ENCODE peak calls at places on chromosomes 4 and X, in four cellular contexts. One of them, this sample, is unnamed.

GRCh38 chr4:10108818-10109783 is 7.5 kb downstream of the WDR1 start:
- DNase-seq in activated CD8-positive, alpha-beta memory T cell treated with anti-CD3 and anti-CD28 coated beads for 24 hours: peak
- DNase-seq in C1 segment of cervical spinal cord: no peak
- DNase-seq in fibroblast of lung: peak
- DNase-seq in this sample: no peak

GRCh38 chr4:8115203-8115520 is 43.5 kb downstream of the ABLIM2 start:
- DNase-seq in activated CD8-positive, alpha-beta memory T cell treated with anti-CD3 and anti-CD28 coated beads for 24 hours: no peak
- DNase-seq in C1 segment of cervical spinal cord: no peak
- DNase-seq in fibroblast of lung: no peak
- DNase-seq in this sample: no peak

GRCh38 chrX:71096702-71097032 is 1.0 kb downstream of the FOXO4 start:
- DNase-seq in activated CD8-positive, alpha-beta memory T cell treated with anti-CD3 and anti-CD28 coated beads for 24 hours: no peak
- DNase-seq in C1 segment of cervical spinal cord: no peak
- DNase-seq in fibroblast of lung: no peak
- DNase-seq in this sample: no peak

GRCh38 chr4:8451440-8452182 is 11.0 kb downstream of the TRMT44 start:
- DNase-seq in activated CD8-positive, alpha-beta memory T cell treated with anti-CD3 and anti-CD28 coated beads for 24 hours: no peak
- DNase-seq in C1 segment of cervical spinal cord: no peak
- DNase-seq in fibroblast of lung: no peak
- DNase-seq in this sample: no peak

GRCh38 chrX:19625612-19626011 is 110.3 kb upstream of the MAP3K15 start:
- DNase-seq in activated CD8-positive, alpha-beta memory T cell treated with anti-CD3 and anti-CD28 coated beads for 24 hours: peak
- DNase-seq in C1 segment of cervical spinal cord: no peak
- DNase-seq in fibroblast of lung: peak
- DNase-seq in this sample: no peak

GRCh38 chrX:134542485-134542884 is 82.5 kb downstream of the HPRT1 start:
- DNase-seq in activated CD8-positive, alpha-beta memory T cell treated with anti-CD3 and anti-CD28 coated beads for 24 hours: no peak
- DNase-seq in C1 segment of cervical spinal cord: no peak
- DNase-seq in fibroblast of lung: peak
- DNase-seq in this sample: no peak

GRCh38 chrX:12197030-12197429 is 58.8 kb downstream of the FRMPD4 start:
- DNase-seq in activated CD8-positive, alpha-beta memory T cell treated with anti-CD3 and anti-CD28 coated beads for 24 hours: no peak
- DNase-seq in C1 segment of cervical spinal cord: no peak
- DNase-seq in fibroblast of lung: no peak
- DNase-seq in this sample: no peak

GRCh38 chrX:103644125-103644524 is 15.3 kb downstream of the TCEAL1 start:
- DNase-seq in activated CD8-positive, alpha-beta memory T cell treated with anti-CD3 and anti-CD28 coated beads for 24 hours: no peak
- DNase-seq in C1 segment of cervical spinal cord: no peak
- DNase-seq in fibroblast of lung: no peak
- DNase-seq in this sample: no peak

GRCh38 chrX:11970935-11971334 is 167.3 kb upstream of the FRMPD4 start:
- DNase-seq in activated CD8-positive, alpha-beta memory T cell treated with anti-CD3 and anti-CD28 coated beads for 24 hours: no peak
- DNase-seq in C1 segment of cervical spinal cord: no peak
- DNase-seq in fibroblast of lung: peak
- DNase-seq in this sample: no peak

GRCh38 chrX:29257516-29257915 is 670.3 kb downstream of the IL1RAPL1 start:
- DNase-seq in activated CD8-positive, alpha-beta memory T cell treated with anti-CD3 and anti-CD28 coated beads for 24 hours: no peak
- DNase-seq in C1 segment of cervical spinal cord: no peak
- DNase-seq in fibroblast of lung: peak
- DNase-seq in this sample: no peak

GRCh38 chr4:26307027-26307426 is 13.8 kb upstream of the RBPJ start:
- DNase-seq in activated CD8-positive, alpha-beta memory T cell treated with anti-CD3 and anti-CD28 coated beads for 24 hours: no peak
- DNase-seq in C1 segment of cervical spinal cord: no peak
- DNase-seq in fibroblast of lung: no peak
- DNase-seq in this sample: no peak

GRCh38 chr4:88447339-88447738 is 9.6 kb upstream of the HERC5 start:
- DNase-seq in activated CD8-positive, alpha-beta memory T cell treated with anti-CD3 and anti-CD28 coated beads for 24 hours: no peak
- DNase-seq in C1 segment of cervical spinal cord: no peak
- DNase-seq in fibroblast of lung: no peak
- DNase-seq in this sample: no peak

GRCh38 chr4:99655315-99656081 is 2.1 kb downstream of the C4orf54 start:
- DNase-seq in activated CD8-positive, alpha-beta memory T cell treated with anti-CD3 and anti-CD28 coated beads for 24 hours: no peak
- DNase-seq in C1 segment of cervical spinal cord: no peak
- DNase-seq in fibroblast of lung: peak
- DNase-seq in this sample: no peak

GRCh38 chr4:173318648-173319211 is 15.4 kb downstream of the HMGB2 start:
- DNase-seq in activated CD8-positive, alpha-beta memory T cell treated with anti-CD3 and anti-CD28 coated beads for 24 hours: no peak
- DNase-seq in C1 segment of cervical spinal cord: no peak
- DNase-seq in fibroblast of lung: peak
- DNase-seq in this sample: no peak

GRCh38 chr4:153292897-153293674 is 51.4 kb upstream of the MND1 start:
- DNase-seq in activated CD8-positive, alpha-beta memory T cell treated with anti-CD3 and anti-CD28 coated beads for 24 hours: no peak
- DNase-seq in C1 segment of cervical spinal cord: no peak
- DNase-seq in fibroblast of lung: no peak
- DNase-seq in this sample: no peak

GRCh38 chr4:187993827-187994226 is 1.7 kb upstream of the ZFP42 start:
- DNase-seq in activated CD8-positive, alpha-beta memory T cell treated with anti-CD3 and anti-CD28 coated beads for 24 hours: no peak
- DNase-seq in C1 segment of cervical spinal cord: no peak
- DNase-seq in fibroblast of lung: no peak
- DNase-seq in this sample: no peak

GRCh38 chrX:11329016-11329415 is 35.8 kb downstream of the AMELX start:
- DNase-seq in activated CD8-positive, alpha-beta memory T cell treated with anti-CD3 and anti-CD28 coated beads for 24 hours: no peak
- DNase-seq in C1 segment of cervical spinal cord: no peak
- DNase-seq in fibroblast of lung: peak
- DNase-seq in this sample: no peak

GRCh38 chrX:115174548-115174947 is 14.7 kb upstream of the RBMXL3 start:
- DNase-seq in activated CD8-positive, alpha-beta memory T cell treated with anti-CD3 and anti-CD28 coated beads for 24 hours: no peak
- DNase-seq in C1 segment of cervical spinal cord: no peak
- DNase-seq in fibroblast of lung: peak
- DNase-seq in this sample: no peak

GRCh38 chr4:96638132-96638531 is 798.2 kb downstream of the PDHA2 start:
- DNase-seq in activated CD8-positive, alpha-beta memory T cell treated with anti-CD3 and anti-CD28 coated beads for 24 hours: no peak
- DNase-seq in C1 segment of cervical spinal cord: no peak
- DNase-seq in fibroblast of lung: no peak
- DNase-seq in this sample: no peak

GRCh38 chr4:39621582-39621981 is 17.1 kb downstream of the SMIM14 start:
- DNase-seq in activated CD8-positive, alpha-beta memory T cell treated with anti-CD3 and anti-CD28 coated beads for 24 hours: no peak
- DNase-seq in C1 segment of cervical spinal cord: no peak
- DNase-seq in fibroblast of lung: peak
- DNase-seq in this sample: no peak

GRCh38 chr4:75289843-75290616 is 224.2 kb downstream of the RCHY1 start:
- DNase-seq in activated CD8-positive, alpha-beta memory T cell treated with anti-CD3 and anti-CD28 coated beads for 24 hours: no peak
- DNase-seq in C1 segment of cervical spinal cord: no peak
- DNase-seq in fibroblast of lung: no peak
- DNase-seq in this sample: no peak

GRCh38 chrX:25028726-25029125 is 13.0 kb upstream of the ARX start:
- DNase-seq in activated CD8-positive, alpha-beta memory T cell treated with anti-CD3 and anti-CD28 coated beads for 24 hours: no peak
- DNase-seq in C1 segment of cervical spinal cord: no peak
- DNase-seq in fibroblast of lung: peak
- DNase-seq in this sample: no peak

GRCh38 chr4:168028568-168028967 is 63.8 kb upstream of the ANXA10 start:
- DNase-seq in activated CD8-positive, alpha-beta memory T cell treated with anti-CD3 and anti-CD28 coated beads for 24 hours: no peak
- DNase-seq in C1 segment of cervical spinal cord: no peak
- DNase-seq in fibroblast of lung: peak
- DNase-seq in this sample: no peak

GRCh38 chr4:149986916-149987315 is 91.3 kb upstream of the DCLK2 start:
- DNase-seq in activated CD8-positive, alpha-beta memory T cell treated with anti-CD3 and anti-CD28 coated beads for 24 hours: no peak
- DNase-seq in C1 segment of cervical spinal cord: no peak
- DNase-seq in fibroblast of lung: no peak
- DNase-seq in this sample: no peak

GRCh38 chr4:12734586-12734985 is 749.6 kb downstream of the RAB28 start:
- DNase-seq in activated CD8-positive, alpha-beta memory T cell treated with anti-CD3 and anti-CD28 coated beads for 24 hours: no peak
- DNase-seq in C1 segment of cervical spinal cord: no peak
- DNase-seq in fibroblast of lung: no peak
- DNase-seq in this sample: no peak

GRCh38 chr4:148530114-148530513 is 87.9 kb upstream of the NR3C2 start:
- DNase-seq in activated CD8-positive, alpha-beta memory T cell treated with anti-CD3 and anti-CD28 coated beads for 24 hours: no peak
- DNase-seq in C1 segment of cervical spinal cord: no peak
- DNase-seq in fibroblast of lung: peak
- DNase-seq in this sample: no peak

GRCh38 chrX:138018145-138018799 is 452.3 kb downstream of the ZIC3 start:
- DNase-seq in activated CD8-positive, alpha-beta memory T cell treated with anti-CD3 and anti-CD28 coated beads for 24 hours: no peak
- DNase-seq in C1 segment of cervical spinal cord: no peak
- DNase-seq in fibroblast of lung: no peak
- DNase-seq in this sample: no peak

GRCh38 chr4:177403746-177404145 is 38.5 kb downstream of the AGA start:
- DNase-seq in activated CD8-positive, alpha-beta memory T cell treated with anti-CD3 and anti-CD28 coated beads for 24 hours: no peak
- DNase-seq in C1 segment of cervical spinal cord: no peak
- DNase-seq in fibroblast of lung: peak
- DNase-seq in this sample: no peak

GRCh38 chrX:28177202-28177601 is 196.0 kb upstream of the DCAF8L1 start:
- DNase-seq in activated CD8-positive, alpha-beta memory T cell treated with anti-CD3 and anti-CD28 coated beads for 24 hours: no peak
- DNase-seq in C1 segment of cervical spinal cord: no peak
- DNase-seq in fibroblast of lung: no peak
- DNase-seq in this sample: no peak

GRCh38 chr4:93710101-93710846 is 118.3 kb upstream of the ATOH1 start:
- DNase-seq in activated CD8-positive, alpha-beta memory T cell treated with anti-CD3 and anti-CD28 coated beads for 24 hours: no peak
- DNase-seq in C1 segment of cervical spinal cord: no peak
- DNase-seq in fibroblast of lung: no peak
- DNase-seq in this sample: no peak

This sample was measured in vagina.